ENCODE peak calls at places on chromosomes 7 and 10, in five cellular contexts. B, G, S, I and F are unnamed samples.

GRCh38 chr10:50788951-50789904 is 49.5 kb downstream of the ASAH2B start:
- DNase-seq in G (no peak), I (no peak), S (no peak), B (peak; percentile 41), F (peak; percentile 21)

GRCh38 chr7:44473295-44473694 is 17.2 kb downstream of the NUDCD3 start:
- DNase-seq in S (no peak), B (no peak), G (no peak), I (no peak), F (peak; percentile 67)

GRCh38 chr10:62792261-62792660 is 12.3 kb upstream of the ADO start:
- DNase-seq in I (no peak), G (no peak), B (no peak), S (no peak), F (no peak)

GRCh38 chr7:47724335-47724982 is 142.5 kb upstream of the TNS3 start:
- DNase-seq in B (peak; percentile 93), G (no peak), I (no peak), S (no peak), F (peak; percentile 10)

GRCh38 chr10:60990663-60991062 is 46.7 kb upstream of the RHOBTB1 start:
- DNase-seq in I (no peak), S (no peak), G (no peak), B (no peak), F (no peak)

GRCh38 chr7:127879942-127880341 is 151.3 kb downstream of the LRRC4 start:
- DNase-seq in I (no peak), G (no peak), S (no peak), B (no peak), F (no peak)

GRCh38 chr7:3043544-3044395 is at the start of gene CARD11:
- DNase-seq in B (no peak), I (peak; percentile 24), G (peak; percentile 89), S (no peak), F (no peak)

GRCh38 chr10:11177926-11178453 is 160.3 kb downstream of the CELF2 start:
- DNase-seq in B (no peak), S (no peak), I (peak; percentile 41), G (peak; percentile 84), F (no peak)

GRCh38 chr7:24455813-24456525 is 117.3 kb upstream of the PALS2 start:
- DNase-seq in I (no peak), S (no peak), B (no peak), G (no peak), F (no peak)

GRCh38 chr10:112471878-112472487 is 25.0 kb downstream of the VTI1A start:
- DNase-seq in G (no peak), I (no peak), B (peak; percentile 73), S (no peak), F (peak; percentile 28)

GRCh38 chr10:123007558-123008378 is 827 bp downstream of the IKZF5 start:
- DNase-seq in S (no peak), G (peak; percentile 72), B (peak; percentile 84), I (peak; percentile 38), F (peak; percentile 69)

GRCh38 chr7:124667312-124667711 is 98.3 kb downstream of the GPR37 start:
- DNase-seq in S (no peak), B (no peak), I (no peak), G (no peak), F (no peak)

GRCh38 chr10:46005383-46005782 is 25.0 kb downstream of the NCOA4 start:
- DNase-seq in I (no peak), G (no peak), S (no peak), B (no peak), F (no peak)
- H3K36me3 ChIP-seq in I (peaks cover 5% of the 10 kb centered on the region), G (peaks cover 100% of the 10 kb centered on the region), S (peaks cover 14% of the 10 kb centered on the region), B (peaks cover 94% of the 10 kb centered on the region), F (peaks cover 39% of the 10 kb centered on the region)

GRCh38 chr7:853366-854117 is 21.3 kb downstream of the SUN1 start:
- DNase-seq in G (no peak), B (no peak), S (no peak), I (no peak), F (no peak)

GRCh38 chr7:856444-857095 is 19.8 kb upstream of the GET4 start:
- DNase-seq in I (no peak), S (no peak), B (no peak), G (no peak), F (no peak)

GRCh38 chr7:854118-854775 is 22.0 kb downstream of the SUN1 start:
- DNase-seq in G (no peak), I (no peak), S (no peak), B (no peak), F (no peak)

GRCh38 chr7:857661-858060 is 18.7 kb upstream of the GET4 start:
- DNase-seq in B (no peak), G (no peak), I (no peak), S (no peak), F (no peak)

GRCh38 chr7:855686-856369 is 20.5 kb upstream of the GET4 start:
- DNase-seq in S (no peak), G (no peak), I (no peak), B (no peak), F (no peak)
- H3K36me3 ChIP-seq in S (peaks cover 48% of the 10 kb centered on the region), G (peaks cover 100% of the 10 kb centered on the region), I (peaks cover 3% of the 10 kb centered on the region), B (peaks cover 81% of the 10 kb centered on the region), F (peaks cover 35% of the 10 kb centered on the region)

DNA sequence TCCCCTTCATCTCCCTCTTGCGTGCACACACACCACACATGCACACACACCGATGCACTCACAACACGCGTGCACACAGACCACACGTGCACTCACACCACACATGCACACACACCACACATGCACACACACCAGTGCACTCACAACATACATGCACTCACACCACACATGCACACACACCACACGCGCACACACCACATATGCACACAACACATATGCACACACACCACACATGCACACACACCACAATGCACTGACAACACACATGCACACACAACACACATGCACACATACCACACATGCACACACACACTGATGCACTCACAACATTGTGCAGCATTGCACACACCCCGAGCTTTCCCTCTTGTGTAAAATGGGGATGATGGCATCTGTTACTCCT is 68.1 kb downstream of the TRRAP start:
- DNase-seq in I (no peak), G (no peak), S (no peak), B (no peak), F (no peak)
- H3K36me3 ChIP-seq in I (peaks cover 7% of the 10 kb centered on the region), G (peaks cover 100% of the 10 kb centered on the region), S (peaks cover 27% of the 10 kb centered on the region), B (peaks cover 78% of the 10 kb centered on the region), F (peaks cover 30% of the 10 kb centered on the region)

GRCh38 chr7:130890176-130891020 is 156.4 kb upstream of the KLF14 start:
- DNase-seq in S (no peak), I (no peak), B (peak; percentile 89), G (no peak), F (no peak)
- H3K36me3 ChIP-seq in S (no peaks in the 10 kb centered on the region), I (no peaks in the 10 kb centered on the region), B (peaks cover 43% of the 10 kb centered on the region), G (peaks cover 73% of the 10 kb centered on the region), F (peaks cover 25% of the 10 kb centered on the region)

GRCh38 chr10:6487919-6488318 is 92.2 kb downstream of the PRKCQ start:
- DNase-seq in S (no peak), G (no peak), I (no peak), B (no peak), F (no peak)
- H3K36me3 ChIP-seq in S (no peaks in the 10 kb centered on the region), G (peaks cover 34% of the 10 kb centered on the region), I (no peaks in the 10 kb centered on the region), B (no peaks in the 10 kb centered on the region), F (no peaks in the 10 kb centered on the region)

GRCh38 chr10:73859441-73860049 is 14.8 kb downstream of the CAMK2G start:
- DNase-seq in S (no peak), I (peak; percentile 34), G (no peak), B (no peak), F (no peak)

GRCh38 chr10:73858013-73858708 is 16.2 kb downstream of the CAMK2G start:
- DNase-seq in B (no peak), I (no peak), G (no peak), S (no peak), F (no peak)

GRCh38 chr10:73858750-73859439 is 15.5 kb downstream of the CAMK2G start:
- DNase-seq in I (no peak), S (no peak), G (no peak), B (no peak), F (no peak)

GRCh38 chr10:73862011-73862410 is 12.3 kb downstream of the CAMK2G start:
- DNase-seq in I (no peak), G (no peak), S (no peak), B (no peak), F (no peak)

GRCh38 chr10:73860050-73860491 is 14.3 kb downstream of the CAMK2G start:
- DNase-seq in I (no peak), B (no peak), S (no peak), G (no peak), F (no peak)
- H3K36me3 ChIP-seq in I (peaks cover 3% of the 10 kb centered on the region), B (peaks cover 33% of the 10 kb centered on the region), S (peaks cover 9% of the 10 kb centered on the region), G (peaks cover 85% of the 10 kb centered on the region), F (peaks cover 6% of the 10 kb centered on the region)

DNA sequence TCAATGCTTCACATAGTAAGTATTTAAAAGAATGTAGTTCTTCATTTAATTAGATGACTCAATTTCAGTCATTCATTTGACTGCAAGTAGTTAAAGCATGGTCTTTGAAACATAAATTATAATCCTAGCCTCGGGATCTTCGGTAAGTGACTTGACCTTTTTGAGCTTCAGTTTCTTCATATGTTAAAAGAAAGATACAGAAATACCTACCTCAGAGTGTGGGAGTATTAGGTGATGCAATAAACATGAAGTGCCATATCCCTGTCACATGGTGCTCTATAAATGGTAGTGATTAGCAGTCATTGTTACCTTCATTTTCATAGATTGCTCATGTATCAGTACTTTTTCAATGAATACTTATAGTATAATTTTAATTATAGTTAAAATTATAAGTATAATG is 31.2 kb upstream of the UMAD1 start:
- DNase-seq in I (no peak), S (no peak), G (no peak), B (no peak), F (no peak)
- H3K36me3 ChIP-seq in I (no peaks in the 10 kb centered on the region), S (no peaks in the 10 kb centered on the region), G (peaks cover 61% of the 10 kb centered on the region), B (peaks cover 18% of the 10 kb centered on the region), F (peaks cover 9% of the 10 kb centered on the region)